ENCODE peak calls at places on chromosomes 1 and 21, in ten cellular contexts. One of them, this sample, is unnamed.

GRCh38 chr1:32907435-32907834 is 6.2 kb upstream of the TMEM54 start:
- DNase-seq in RWPE1: no peak
- DNase-seq in breast epithelium: no peak
- DNase-seq in thoracic aorta: no peak
- DNase-seq in activated CD8-positive, alpha-beta T cell treated with anti-CD3 and anti-CD28 coated beads for 36 hours: no peak
- DNase-seq in left ventricle myocardium inferior: no peak
- DNase-seq in left lung: no peak
- DNase-seq in GM06990: no peak
- DNase-seq in glutamatergic neuron: no peak
- DNase-seq in epithelial cell of esophagus: no peak
- DNase-seq in this sample: no peak

GRCh38 chr1:202811296-202812175 is 782 bp downstream of the PCAT6 start:
- DNase-seq in RWPE1: no peak
- DNase-seq in breast epithelium: no peak
- DNase-seq in thoracic aorta: no peak
- DNase-seq in activated CD8-positive, alpha-beta T cell treated with anti-CD3 and anti-CD28 coated beads for 36 hours: peak; percentile 78
- DNase-seq in left ventricle myocardium inferior: peak; percentile 27
- DNase-seq in left lung: peak; percentile 46
- DNase-seq in GM06990: no peak
- DNase-seq in glutamatergic neuron: peak; percentile 44
- DNase-seq in epithelial cell of esophagus: peak; percentile 44
- DNase-seq in this sample: no peak

GRCh38 chr1:200779326-200779725 is 40.6 kb downstream of the CAMSAP2 start:
- DNase-seq in RWPE1: no peak
- DNase-seq in breast epithelium: no peak
- DNase-seq in thoracic aorta: no peak
- DNase-seq in activated CD8-positive, alpha-beta T cell treated with anti-CD3 and anti-CD28 coated beads for 36 hours: no peak
- DNase-seq in left ventricle myocardium inferior: no peak
- DNase-seq in left lung: no peak
- DNase-seq in GM06990: no peak
- DNase-seq in glutamatergic neuron: no peak
- DNase-seq in epithelial cell of esophagus: no peak
- DNase-seq in this sample: no peak

GRCh38 chr1:225689882-225690459 is 37.0 kb upstream of the ENAH start:
- DNase-seq in RWPE1: peak; percentile 63
- DNase-seq in breast epithelium: no peak
- DNase-seq in thoracic aorta: no peak
- DNase-seq in activated CD8-positive, alpha-beta T cell treated with anti-CD3 and anti-CD28 coated beads for 36 hours: no peak
- DNase-seq in left ventricle myocardium inferior: no peak
- DNase-seq in left lung: no peak
- DNase-seq in GM06990: no peak
- DNase-seq in glutamatergic neuron: no peak
- DNase-seq in epithelial cell of esophagus: peak; percentile 79
- DNase-seq in this sample: no peak

GRCh38 chr1:13808729-13809131 is 108.7 kb downstream of the PRDM2 start:
- DNase-seq in RWPE1: peak; percentile 31
- DNase-seq in breast epithelium: no peak
- DNase-seq in thoracic aorta: no peak
- DNase-seq in activated CD8-positive, alpha-beta T cell treated with anti-CD3 and anti-CD28 coated beads for 36 hours: no peak
- DNase-seq in left ventricle myocardium inferior: peak; percentile 64
- DNase-seq in left lung: peak; percentile 32
- DNase-seq in GM06990: no peak
- DNase-seq in glutamatergic neuron: no peak
- DNase-seq in epithelial cell of esophagus: peak; percentile 58
- DNase-seq in this sample: peak; percentile 42

GRCh38 chr1:53617382-53618217 is 121.4 kb downstream of the GLIS1 start:
- DNase-seq in RWPE1: no peak
- DNase-seq in breast epithelium: peak; percentile 35
- DNase-seq in thoracic aorta: no peak
- DNase-seq in activated CD8-positive, alpha-beta T cell treated with anti-CD3 and anti-CD28 coated beads for 36 hours: no peak
- DNase-seq in left ventricle myocardium inferior: no peak
- DNase-seq in left lung: peak; percentile 18
- DNase-seq in GM06990: no peak
- DNase-seq in glutamatergic neuron: no peak
- DNase-seq in epithelial cell of esophagus: peak; percentile 81
- DNase-seq in this sample: no peak

GRCh38 chr1:210525759-210526158 is 197.1 kb downstream of the HHAT start:
- DNase-seq in RWPE1: no peak
- DNase-seq in breast epithelium: no peak
- DNase-seq in thoracic aorta: no peak
- DNase-seq in activated CD8-positive, alpha-beta T cell treated with anti-CD3 and anti-CD28 coated beads for 36 hours: no peak
- DNase-seq in left ventricle myocardium inferior: no peak
- DNase-seq in left lung: no peak
- DNase-seq in GM06990: no peak
- DNase-seq in glutamatergic neuron: no peak
- DNase-seq in epithelial cell of esophagus: no peak
- DNase-seq in this sample: no peak

GRCh38 chr1:93822710-93823425 is 56.1 kb downstream of the DNTTIP2 start:
- DNase-seq in RWPE1: no peak
- DNase-seq in breast epithelium: no peak
- DNase-seq in thoracic aorta: no peak
- DNase-seq in activated CD8-positive, alpha-beta T cell treated with anti-CD3 and anti-CD28 coated beads for 36 hours: no peak
- DNase-seq in left ventricle myocardium inferior: no peak
- DNase-seq in left lung: no peak
- DNase-seq in GM06990: no peak
- DNase-seq in glutamatergic neuron: no peak
- DNase-seq in epithelial cell of esophagus: peak; percentile 86
- DNase-seq in this sample: no peak

GRCh38 chr1:27536767-27537166 is 46.8 kb upstream of the WASF2 start:
- DNase-seq in RWPE1: no peak
- DNase-seq in breast epithelium: no peak
- DNase-seq in thoracic aorta: no peak
- DNase-seq in activated CD8-positive, alpha-beta T cell treated with anti-CD3 and anti-CD28 coated beads for 36 hours: no peak
- DNase-seq in left ventricle myocardium inferior: peak; percentile 73
- DNase-seq in left lung: peak; percentile 72
- DNase-seq in GM06990: no peak
- DNase-seq in glutamatergic neuron: peak; percentile 65
- DNase-seq in epithelial cell of esophagus: peak; percentile 51
- DNase-seq in this sample: no peak

GRCh38 chr21:8992731-8993174 is 1528.6 kb upstream of the TPTE start:
- DNase-seq in RWPE1: no peak
- DNase-seq in breast epithelium: no peak
- DNase-seq in thoracic aorta: no peak
- DNase-seq in activated CD8-positive, alpha-beta T cell treated with anti-CD3 and anti-CD28 coated beads for 36 hours: no peak
- DNase-seq in left ventricle myocardium inferior: no peak
- DNase-seq in left lung: no peak
- DNase-seq in GM06990: no peak
- DNase-seq in glutamatergic neuron: no peak
- DNase-seq in epithelial cell of esophagus: no peak
- DNase-seq in this sample: no peak

GRCh38 chr1:3014443-3015268 is 6.6 kb upstream of the ACTRT2 start:
- DNase-seq in RWPE1: no peak
- DNase-seq in breast epithelium: peak; percentile 3
- DNase-seq in thoracic aorta: no peak
- DNase-seq in activated CD8-positive, alpha-beta T cell treated with anti-CD3 and anti-CD28 coated beads for 36 hours: no peak
- DNase-seq in left ventricle myocardium inferior: peak; percentile 5
- DNase-seq in left lung: peak; percentile 8
- DNase-seq in GM06990: no peak
- DNase-seq in glutamatergic neuron: no peak
- DNase-seq in epithelial cell of esophagus: no peak
- DNase-seq in this sample: no peak

GRCh38 chr1:195740862-195741261 is 867.4 kb downstream of the KCNT2 start:
- DNase-seq in RWPE1: peak; percentile 18
- DNase-seq in breast epithelium: no peak
- DNase-seq in thoracic aorta: no peak
- DNase-seq in activated CD8-positive, alpha-beta T cell treated with anti-CD3 and anti-CD28 coated beads for 36 hours: no peak
- DNase-seq in left ventricle myocardium inferior: no peak
- DNase-seq in left lung: no peak
- DNase-seq in GM06990: no peak
- DNase-seq in glutamatergic neuron: no peak
- DNase-seq in epithelial cell of esophagus: no peak
- DNase-seq in this sample: no peak

GRCh38 chr1:233673947-233674431 is 60.1 kb downstream of the KCNK1 start:
- DNase-seq in RWPE1: no peak
- DNase-seq in breast epithelium: no peak
- DNase-seq in thoracic aorta: no peak
- DNase-seq in activated CD8-positive, alpha-beta T cell treated with anti-CD3 and anti-CD28 coated beads for 36 hours: no peak
- DNase-seq in left ventricle myocardium inferior: no peak
- DNase-seq in left lung: no peak
- DNase-seq in GM06990: no peak
- DNase-seq in glutamatergic neuron: no peak
- DNase-seq in epithelial cell of esophagus: no peak
- DNase-seq in this sample: no peak

GRCh38 chr1:169873582-169874200 is 20.0 kb downstream of the SCYL3 start:
- DNase-seq in RWPE1: no peak
- DNase-seq in breast epithelium: no peak
- DNase-seq in thoracic aorta: no peak
- DNase-seq in activated CD8-positive, alpha-beta T cell treated with anti-CD3 and anti-CD28 coated beads for 36 hours: no peak
- DNase-seq in left ventricle myocardium inferior: no peak
- DNase-seq in left lung: no peak
- DNase-seq in GM06990: no peak
- DNase-seq in glutamatergic neuron: no peak
- DNase-seq in epithelial cell of esophagus: no peak
- DNase-seq in this sample: no peak

GRCh38 chr1:169867012-169867679 is 26.6 kb downstream of the SCYL3 start:
- DNase-seq in RWPE1: no peak
- DNase-seq in breast epithelium: no peak
- DNase-seq in thoracic aorta: no peak
- DNase-seq in activated CD8-positive, alpha-beta T cell treated with anti-CD3 and anti-CD28 coated beads for 36 hours: no peak
- DNase-seq in left ventricle myocardium inferior: no peak
- DNase-seq in left lung: no peak
- DNase-seq in GM06990: no peak
- DNase-seq in glutamatergic neuron: no peak
- DNase-seq in epithelial cell of esophagus: peak; percentile 49
- DNase-seq in this sample: no peak

GRCh38 chr1:169869426-169869825 is 24.3 kb downstream of the SCYL3 start:
- DNase-seq in RWPE1: no peak
- DNase-seq in breast epithelium: no peak
- DNase-seq in thoracic aorta: no peak
- DNase-seq in activated CD8-positive, alpha-beta T cell treated with anti-CD3 and anti-CD28 coated beads for 36 hours: no peak
- DNase-seq in left ventricle myocardium inferior: no peak
- DNase-seq in left lung: no peak
- DNase-seq in GM06990: no peak
- DNase-seq in glutamatergic neuron: no peak
- DNase-seq in epithelial cell of esophagus: no peak
- DNase-seq in this sample: no peak

GRCh38 chr1:169866577-169866976 is 27.1 kb downstream of the SCYL3 start:
- DNase-seq in RWPE1: no peak
- DNase-seq in breast epithelium: no peak
- DNase-seq in thoracic aorta: no peak
- DNase-seq in activated CD8-positive, alpha-beta T cell treated with anti-CD3 and anti-CD28 coated beads for 36 hours: no peak
- DNase-seq in left ventricle myocardium inferior: no peak
- DNase-seq in left lung: no peak
- DNase-seq in GM06990: no peak
- DNase-seq in glutamatergic neuron: no peak
- DNase-seq in epithelial cell of esophagus: no peak
- DNase-seq in this sample: no peak

GRCh38 chr1:169868978-169869377 is 24.7 kb downstream of the SCYL3 start:
- DNase-seq in RWPE1: no peak
- DNase-seq in breast epithelium: no peak
- DNase-seq in thoracic aorta: no peak
- DNase-seq in activated CD8-positive, alpha-beta T cell treated with anti-CD3 and anti-CD28 coated beads for 36 hours: no peak
- DNase-seq in left ventricle myocardium inferior: no peak
- DNase-seq in left lung: no peak
- DNase-seq in GM06990: no peak
- DNase-seq in glutamatergic neuron: no peak
- DNase-seq in epithelial cell of esophagus: peak; percentile 41
- DNase-seq in this sample: no peak
- TF ChIP-seq CTCF in RWPE1: no peak
- TF ChIP-seq CTCF in breast epithelium: no peak
- TF ChIP-seq CTCF in thoracic aorta: no peak
- TF ChIP-seq CTCF in activated CD8-positive, alpha-beta T cell treated with anti-CD3 and anti-CD28 coated beads for 36 hours: no peak
- TF ChIP-seq CTCF in left ventricle myocardium inferior: no peak
- TF ChIP-seq CTCF in left lung: no peak
- TF ChIP-seq CTCF in GM06990: no peak
- TF ChIP-seq CTCF in glutamatergic neuron: no peak
- TF ChIP-seq CTCF in epithelial cell of esophagus: no peak
- TF ChIP-seq CTCF in this sample: no peak

GRCh38 chr1:78688701-78689100 is 39.1 kb downstream of the IFI44 start:
- DNase-seq in RWPE1: peak; percentile 20
- DNase-seq in breast epithelium: no peak
- DNase-seq in thoracic aorta: no peak
- DNase-seq in activated CD8-positive, alpha-beta T cell treated with anti-CD3 and anti-CD28 coated beads for 36 hours: no peak
- DNase-seq in left ventricle myocardium inferior: no peak
- DNase-seq in left lung: no peak
- DNase-seq in GM06990: no peak
- DNase-seq in glutamatergic neuron: no peak
- DNase-seq in epithelial cell of esophagus: peak; percentile 39
- DNase-seq in this sample: no peak
- TF ChIP-seq CTCF in RWPE1: peak; percentile 21
- TF ChIP-seq CTCF in breast epithelium: no peak
- TF ChIP-seq CTCF in thoracic aorta: no peak
- TF ChIP-seq CTCF in activated CD8-positive, alpha-beta T cell treated with anti-CD3 and anti-CD28 coated beads for 36 hours: no peak
- TF ChIP-seq CTCF in left ventricle myocardium inferior: peak; percentile 18
- TF ChIP-seq CTCF in left lung: no peak
- TF ChIP-seq CTCF in GM06990: no peak
- TF ChIP-seq CTCF in glutamatergic neuron: no peak
- TF ChIP-seq CTCF in epithelial cell of esophagus: peak; percentile 23
- TF ChIP-seq CTCF in this sample: no peak

GRCh38 chr1:218171302-218171893 is 113.7 kb upstream of the RRP15 start:
- DNase-seq in RWPE1: peak; percentile 19
- DNase-seq in breast epithelium: no peak
- DNase-seq in thoracic aorta: no peak
- DNase-seq in activated CD8-positive, alpha-beta T cell treated with anti-CD3 and anti-CD28 coated beads for 36 hours: no peak
- DNase-seq in left ventricle myocardium inferior: no peak
- DNase-seq in left lung: no peak
- DNase-seq in GM06990: no peak
- DNase-seq in glutamatergic neuron: no peak
- DNase-seq in epithelial cell of esophagus: peak; percentile 45
- DNase-seq in this sample: no peak
- TF ChIP-seq CTCF in RWPE1: peak; percentile 79
- TF ChIP-seq CTCF in breast epithelium: peak; percentile 67
- TF ChIP-seq CTCF in thoracic aorta: peak; percentile 63
- TF ChIP-seq CTCF in activated CD8-positive, alpha-beta T cell treated with anti-CD3 and anti-CD28 coated beads for 36 hours: peak; percentile 64
- TF ChIP-seq CTCF in left ventricle myocardium inferior: peak; percentile 83
- TF ChIP-seq CTCF in left lung: peak; percentile 72
- TF ChIP-seq CTCF in GM06990: peak; percentile 61
- TF ChIP-seq CTCF in glutamatergic neuron: peak; percentile 80
- TF ChIP-seq CTCF in epithelial cell of esophagus: peak; percentile 79
- TF ChIP-seq CTCF in this sample: no peak

GRCh38 chr1:47724427-47724999 is 272.7 kb downstream of the TRABD2B start:
- DNase-seq in RWPE1: no peak
- DNase-seq in breast epithelium: no peak
- DNase-seq in thoracic aorta: no peak
- DNase-seq in activated CD8-positive, alpha-beta T cell treated with anti-CD3 and anti-CD28 coated beads for 36 hours: no peak
- DNase-seq in left ventricle myocardium inferior: no peak
- DNase-seq in left lung: no peak
- DNase-seq in GM06990: no peak
- DNase-seq in glutamatergic neuron: no peak
- DNase-seq in epithelial cell of esophagus: peak; percentile 36
- DNase-seq in this sample: no peak

GRCh38 chr1:47726496-47726855 is 270.7 kb downstream of the TRABD2B start:
- DNase-seq in RWPE1: no peak
- DNase-seq in breast epithelium: no peak
- DNase-seq in thoracic aorta: no peak
- DNase-seq in activated CD8-positive, alpha-beta T cell treated with anti-CD3 and anti-CD28 coated beads for 36 hours: no peak
- DNase-seq in left ventricle myocardium inferior: no peak
- DNase-seq in left lung: no peak
- DNase-seq in GM06990: peak; percentile 12
- DNase-seq in glutamatergic neuron: no peak
- DNase-seq in epithelial cell of esophagus: no peak
- DNase-seq in this sample: no peak

GRCh38 chr1:47725000-47725731 is 272.0 kb downstream of the TRABD2B start:
- DNase-seq in RWPE1: no peak
- DNase-seq in breast epithelium: no peak
- DNase-seq in thoracic aorta: no peak
- DNase-seq in activated CD8-positive, alpha-beta T cell treated with anti-CD3 and anti-CD28 coated beads for 36 hours: no peak
- DNase-seq in left ventricle myocardium inferior: no peak
- DNase-seq in left lung: no peak
- DNase-seq in GM06990: no peak
- DNase-seq in glutamatergic neuron: peak; percentile 83
- DNase-seq in epithelial cell of esophagus: no peak
- DNase-seq in this sample: no peak

GRCh38 chr1:47727051-47727708 is 270.0 kb downstream of the TRABD2B start:
- DNase-seq in RWPE1: no peak
- DNase-seq in breast epithelium: no peak
- DNase-seq in thoracic aorta: no peak
- DNase-seq in activated CD8-positive, alpha-beta T cell treated with anti-CD3 and anti-CD28 coated beads for 36 hours: no peak
- DNase-seq in left ventricle myocardium inferior: no peak
- DNase-seq in left lung: no peak
- DNase-seq in GM06990: no peak
- DNase-seq in glutamatergic neuron: no peak
- DNase-seq in epithelial cell of esophagus: no peak
- DNase-seq in this sample: no peak

GRCh38 chr1:47725732-47726495 is 271.3 kb downstream of the TRABD2B start:
- DNase-seq in RWPE1: peak; percentile 80
- DNase-seq in breast epithelium: peak; percentile 76
- DNase-seq in thoracic aorta: no peak
- DNase-seq in activated CD8-positive, alpha-beta T cell treated with anti-CD3 and anti-CD28 coated beads for 36 hours: peak; percentile 82
- DNase-seq in left ventricle myocardium inferior: peak; percentile 73
- DNase-seq in left lung: peak; percentile 67
- DNase-seq in GM06990: no peak
- DNase-seq in glutamatergic neuron: peak; percentile 91
- DNase-seq in epithelial cell of esophagus: peak; percentile 79
- DNase-seq in this sample: peak; percentile 58
- TF ChIP-seq CTCF in RWPE1: peak; percentile 94
- TF ChIP-seq CTCF in breast epithelium: peak; percentile 77
- TF ChIP-seq CTCF in thoracic aorta: peak; percentile 90
- TF ChIP-seq CTCF in activated CD8-positive, alpha-beta T cell treated with anti-CD3 and anti-CD28 coated beads for 36 hours: peak; percentile 68
- TF ChIP-seq CTCF in left ventricle myocardium inferior: peak; percentile 94
- TF ChIP-seq CTCF in left lung: peak; percentile 73
- TF ChIP-seq CTCF in GM06990: peak; percentile 95
- TF ChIP-seq CTCF in glutamatergic neuron: peak; percentile 76
- TF ChIP-seq CTCF in epithelial cell of esophagus: peak; percentile 99
- TF ChIP-seq CTCF in this sample: no peak